ENCODE peak calls at places on chromosomes 1 and 21, in five cellular contexts. One of them, this sample, is unnamed.

GRCh38 chr1:972726-973458 is 6.6 kb downstream of the PLEKHN1 start:
- DNase-seq in IMR-90: no peak
- DNase-seq in fibroblast of lung: no peak
- DNase-seq in PC-3: no peak
- DNase-seq in SK-N-SH: no peak
- DNase-seq in this sample: no peak

GRCh38 chr21:38815060-38815405 is 9.3 kb downstream of the ETS2 start:
- DNase-seq in IMR-90: peak
- DNase-seq in fibroblast of lung: no peak
- DNase-seq in PC-3: peak
- DNase-seq in SK-N-SH: no peak
- DNase-seq in this sample: no peak

GRCh38 chr1:27102134-27102706 is 52.7 kb downstream of the SLC9A1 start:
- DNase-seq in IMR-90: no peak
- DNase-seq in fibroblast of lung: no peak
- DNase-seq in PC-3: no peak
- DNase-seq in SK-N-SH: no peak
- DNase-seq in this sample: no peak

GRCh38 chr1:240306673-240307072 is 215.0 kb downstream of the FMN2 start:
- DNase-seq in IMR-90: peak
- DNase-seq in fibroblast of lung: no peak
- DNase-seq in PC-3: no peak
- DNase-seq in SK-N-SH: no peak
- DNase-seq in this sample: peak

GRCh38 chr1:15885269-15885668 is 37.8 kb downstream of the SPEN start:
- DNase-seq in IMR-90: no peak
- DNase-seq in fibroblast of lung: no peak
- DNase-seq in PC-3: no peak
- DNase-seq in SK-N-SH: no peak
- DNase-seq in this sample: no peak

GRCh38 chr1:230744382-230744781 is 2.8 kb upstream of the CAPN9 start:
- DNase-seq in IMR-90: peak
- DNase-seq in fibroblast of lung: peak
- DNase-seq in PC-3: peak
- DNase-seq in SK-N-SH: no peak
- DNase-seq in this sample: peak

GRCh38 chr1:27885114-27885528 is 12.8 kb downstream of the THEMIS2 start:
- DNase-seq in IMR-90: no peak
- DNase-seq in fibroblast of lung: no peak
- DNase-seq in PC-3: no peak
- DNase-seq in SK-N-SH: no peak
- DNase-seq in this sample: no peak

GRCh38 chr1:202952818-202953217 is 5.3 kb downstream of the ADIPOR1 start:
- DNase-seq in IMR-90: peak
- DNase-seq in fibroblast of lung: peak
- DNase-seq in PC-3: peak
- DNase-seq in SK-N-SH: no peak
- DNase-seq in this sample: peak

GRCh38 chr1:156124557-156125483 is 10.3 kb downstream of the LMNA start:
- DNase-seq in IMR-90: no peak
- DNase-seq in fibroblast of lung: peak
- DNase-seq in PC-3: peak
- DNase-seq in SK-N-SH: no peak
- DNase-seq in this sample: peak

GRCh38 chr1:109880961-109881894 is 29.4 kb upstream of the CSF1 start:
- DNase-seq in IMR-90: no peak
- DNase-seq in fibroblast of lung: no peak
- DNase-seq in PC-3: no peak
- DNase-seq in SK-N-SH: no peak
- DNase-seq in this sample: no peak

GRCh38 chr1:71592646-71593274 is 511.9 kb upstream of the ZRANB2 start:
- DNase-seq in IMR-90: no peak
- DNase-seq in fibroblast of lung: no peak
- DNase-seq in PC-3: no peak
- DNase-seq in SK-N-SH: no peak
- DNase-seq in this sample: no peak

GRCh38 chr1:175663991-175664390 is 79.4 kb downstream of the TNR start:
- DNase-seq in IMR-90: no peak
- DNase-seq in fibroblast of lung: no peak
- DNase-seq in PC-3: no peak
- DNase-seq in SK-N-SH: no peak
- DNase-seq in this sample: no peak

GRCh38 chr1:51636765-51637522 is 20.1 kb downstream of the OSBPL9 start:
- DNase-seq in IMR-90: peak
- DNase-seq in fibroblast of lung: peak
- DNase-seq in PC-3: peak
- DNase-seq in SK-N-SH: no peak
- DNase-seq in this sample: peak

GRCh38 chr1:44806025-44806703 is 987 bp downstream of the DYNLT4 start:
- DNase-seq in IMR-90: no peak
- DNase-seq in fibroblast of lung: no peak
- DNase-seq in PC-3: no peak
- DNase-seq in SK-N-SH: peak
- DNase-seq in this sample: no peak

GRCh38 chr1:19456915-19457554 is 28.3 kb downstream of the CAPZB start:
- DNase-seq in IMR-90: peak
- DNase-seq in fibroblast of lung: peak
- DNase-seq in PC-3: no peak
- DNase-seq in SK-N-SH: no peak
- DNase-seq in this sample: no peak

GRCh38 chr1:112614460-112615065 is 4.4 kb downstream of the ST7L start:
- DNase-seq in IMR-90: peak
- DNase-seq in fibroblast of lung: peak
- DNase-seq in PC-3: peak
- DNase-seq in SK-N-SH: peak
- DNase-seq in this sample: peak

GRCh38 chr21:44574457-44575306 is 1.2 kb downstream of the KRTAP10-4 start:
- DNase-seq in IMR-90: no peak
- DNase-seq in fibroblast of lung: no peak
- DNase-seq in PC-3: peak
- DNase-seq in SK-N-SH: no peak
- DNase-seq in this sample: no peak

GRCh38 chr1:226632922-226633351 is 84.4 kb downstream of the STUM start:
- DNase-seq in IMR-90: no peak
- DNase-seq in fibroblast of lung: no peak
- DNase-seq in PC-3: no peak
- DNase-seq in SK-N-SH: no peak
- DNase-seq in this sample: no peak

GRCh38 chr1:107750364-107750959 is 214.5 kb downstream of the VAV3 start:
- DNase-seq in IMR-90: peak
- DNase-seq in fibroblast of lung: peak
- DNase-seq in PC-3: peak
- DNase-seq in SK-N-SH: peak
- DNase-seq in this sample: peak

GRCh38 chr1:82258887-82259286 is 458.2 kb downstream of the ADGRL2 start:
- DNase-seq in IMR-90: no peak
- DNase-seq in fibroblast of lung: no peak
- DNase-seq in PC-3: no peak
- DNase-seq in SK-N-SH: no peak
- DNase-seq in this sample: no peak

GRCh38 chr1:64861611-64862010 is 104.7 kb downstream of the JAK1 start:
- DNase-seq in IMR-90: peak
- DNase-seq in fibroblast of lung: peak
- DNase-seq in PC-3: peak
- DNase-seq in SK-N-SH: no peak
- DNase-seq in this sample: peak

GRCh38 chr1:46643368-46643775 is 24.8 kb downstream of the ATPAF1 start:
- DNase-seq in IMR-90: peak
- DNase-seq in fibroblast of lung: peak
- DNase-seq in PC-3: peak
- DNase-seq in SK-N-SH: no peak
- DNase-seq in this sample: peak

GRCh38 chr21:45700461-45700860 is 56.9 kb downstream of the PCBP3 start:
- DNase-seq in IMR-90: no peak
- DNase-seq in fibroblast of lung: no peak
- DNase-seq in PC-3: no peak
- DNase-seq in SK-N-SH: no peak
- DNase-seq in this sample: no peak

GRCh38 chr1:1098656-1099425 is 17.0 kb downstream of the C1orf159 start:
- DNase-seq in IMR-90: no peak
- DNase-seq in fibroblast of lung: no peak
- DNase-seq in PC-3: no peak
- DNase-seq in SK-N-SH: no peak
- DNase-seq in this sample: no peak

GRCh38 chr1:100265562-100265930 is 470 bp upstream of the RTCA start:
- DNase-seq in IMR-90: peak
- DNase-seq in fibroblast of lung: no peak
- DNase-seq in PC-3: peak
- DNase-seq in SK-N-SH: no peak
- DNase-seq in this sample: peak

GRCh38 chr1:160952129-160952510 is 2.5 kb downstream of the ITLN2 start:
- DNase-seq in IMR-90: no peak
- DNase-seq in fibroblast of lung: no peak
- DNase-seq in PC-3: no peak
- DNase-seq in SK-N-SH: no peak
- DNase-seq in this sample: no peak

GRCh38 chr1:34865981-34866761 is 6.6 kb upstream of the SMIM12 start:
- DNase-seq in IMR-90: peak
- DNase-seq in fibroblast of lung: peak
- DNase-seq in PC-3: peak
- DNase-seq in SK-N-SH: peak
- DNase-seq in this sample: peak

GRCh38 chr1:42334240-42335049 is 590 bp downstream of the FOXJ3 start:
- DNase-seq in IMR-90: peak
- DNase-seq in fibroblast of lung: peak
- DNase-seq in PC-3: peak
- DNase-seq in SK-N-SH: peak
- DNase-seq in this sample: peak

GRCh38 chr1:206013017-206013800 is 10.0 kb upstream of the RAB7B start:
- DNase-seq in IMR-90: no peak
- DNase-seq in fibroblast of lung: no peak
- DNase-seq in PC-3: no peak
- DNase-seq in SK-N-SH: no peak
- DNase-seq in this sample: no peak

GRCh38 chr1:32810358-32810757 is 6.8 kb downstream of the YARS1 start:
- DNase-seq in IMR-90: no peak
- DNase-seq in fibroblast of lung: no peak
- DNase-seq in PC-3: no peak
- DNase-seq in SK-N-SH: no peak
- DNase-seq in this sample: no peak

GRCh38 chr1:25199876-25200620 is 32.3 kb downstream of the SYF2 start:
- DNase-seq in IMR-90: no peak
- DNase-seq in fibroblast of lung: no peak
- DNase-seq in PC-3: no peak
- DNase-seq in SK-N-SH: no peak
- DNase-seq in this sample: no peak

GRCh38 chr1:153742411-153743142 is 14.7 kb downstream of the INTS3 start:
- DNase-seq in IMR-90: peak
- DNase-seq in fibroblast of lung: peak
- DNase-seq in PC-3: no peak
- DNase-seq in SK-N-SH: no peak
- DNase-seq in this sample: peak

GRCh38 chr1:84370831-84371394 is 27.4 kb upstream of the DNASE2B start:
- DNase-seq in IMR-90: peak
- DNase-seq in fibroblast of lung: peak
- DNase-seq in PC-3: peak
- DNase-seq in SK-N-SH: no peak
- DNase-seq in this sample: peak

DNA sequence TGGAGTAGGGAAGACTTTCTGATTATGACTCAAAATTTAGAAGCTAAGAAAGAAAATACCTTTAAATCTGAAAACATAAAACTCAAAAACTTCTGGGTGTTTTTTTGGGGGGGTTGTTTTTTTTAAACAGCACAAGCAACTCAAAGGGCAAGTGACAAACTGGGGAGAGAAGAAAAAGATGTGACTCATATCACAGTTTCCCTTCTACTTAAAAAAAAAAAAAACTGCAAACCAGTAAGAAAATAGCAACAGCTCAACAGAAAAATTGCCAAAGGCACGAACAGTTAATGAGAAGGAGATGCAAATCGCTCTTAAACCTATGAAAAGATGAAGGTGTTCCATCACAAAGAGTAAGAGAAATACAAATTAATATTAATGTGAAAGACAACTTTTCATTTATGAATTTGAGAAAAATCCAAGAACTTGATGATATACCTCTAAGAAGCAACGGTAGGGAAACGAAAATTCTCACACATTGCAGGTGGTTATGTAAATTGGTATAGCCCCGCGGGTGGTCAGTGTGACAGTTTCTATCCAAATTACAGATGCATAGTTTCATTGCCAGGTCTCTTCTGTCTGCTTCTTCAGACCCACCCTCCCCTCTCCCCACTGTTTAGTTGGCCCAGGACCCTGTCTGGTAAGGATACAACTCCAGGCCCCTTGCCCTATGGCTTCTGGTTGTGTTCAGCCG is 9.0 kb downstream of the IFNAR2 start:
- DNase-seq in IMR-90: no peak
- DNase-seq in fibroblast of lung: no peak
- DNase-seq in PC-3: no peak
- DNase-seq in SK-N-SH: no peak
- DNase-seq in this sample: no peak
- H3K9ac ChIP-seq in IMR-90: no peak
- H3K9ac ChIP-seq in fibroblast of lung: no peak
- H3K9ac ChIP-seq in PC-3: no peak
- H3K9ac ChIP-seq in SK-N-SH: no peak
- H3K9ac ChIP-seq in this sample: no peak

DNA sequence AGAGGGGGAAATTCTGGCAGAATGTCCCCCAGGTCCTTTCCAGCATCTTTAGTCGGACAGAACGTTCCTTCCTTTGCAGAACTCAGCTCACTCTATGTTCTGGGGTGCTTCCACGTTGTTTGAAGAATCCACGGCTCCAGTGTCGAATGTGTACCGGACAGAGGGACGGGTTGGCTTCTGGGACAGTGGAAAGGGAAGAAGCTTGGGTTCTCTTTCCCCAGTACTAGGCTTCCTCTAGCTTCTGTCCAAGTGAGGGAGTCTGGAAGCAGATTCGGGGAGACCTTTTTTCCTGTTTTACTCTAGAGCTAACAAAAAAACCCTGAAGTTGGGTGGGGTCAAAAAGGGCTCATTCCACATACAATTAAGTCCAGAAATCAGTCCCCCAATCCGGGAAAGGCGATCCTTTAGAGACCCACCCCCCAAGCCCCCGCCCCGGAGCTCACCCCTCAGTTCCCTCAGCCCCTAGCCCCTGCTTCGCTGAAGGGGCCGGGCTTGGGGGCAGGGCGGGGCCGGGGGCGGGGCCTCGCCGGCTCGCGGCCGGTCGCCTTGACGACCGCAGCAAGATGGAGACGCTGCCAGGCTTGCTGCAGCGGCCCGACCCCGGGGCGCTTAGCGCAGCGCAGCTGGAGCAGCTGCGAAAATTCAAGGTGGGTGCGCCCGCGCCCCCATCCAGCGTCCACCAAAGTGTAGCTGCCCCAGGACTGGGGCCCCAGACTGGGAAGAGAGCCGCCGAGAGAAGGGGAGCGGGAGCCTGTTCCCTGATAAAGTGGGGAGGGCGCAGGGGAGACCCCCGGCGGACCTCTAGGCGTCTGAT is at the start of gene RIIAD1:
- DNase-seq in IMR-90: no peak
- DNase-seq in fibroblast of lung: no peak
- DNase-seq in PC-3: no peak
- DNase-seq in SK-N-SH: peak
- DNase-seq in this sample: peak
- H3K9ac ChIP-seq in IMR-90: peak
- H3K9ac ChIP-seq in fibroblast of lung: peak
- H3K9ac ChIP-seq in PC-3: no peak
- H3K9ac ChIP-seq in SK-N-SH: no peak
- H3K9ac ChIP-seq in this sample: peak

GRCh38 chr1:16903458-16903796 is 7.6 kb downstream of the RNU1-2 start:
- DNase-seq in IMR-90: no peak
- DNase-seq in fibroblast of lung: no peak
- DNase-seq in PC-3: no peak
- DNase-seq in SK-N-SH: no peak
- DNase-seq in this sample: no peak
- H3K9ac ChIP-seq in IMR-90: peak
- H3K9ac ChIP-seq in fibroblast of lung: no peak
- H3K9ac ChIP-seq in PC-3: peak
- H3K9ac ChIP-seq in SK-N-SH: peak
- H3K9ac ChIP-seq in this sample: peak

GRCh38 chr21:16302851-16303282 is 573.1 kb downstream of the USP25 start:
- DNase-seq in IMR-90: peak
- DNase-seq in fibroblast of lung: no peak
- DNase-seq in PC-3: no peak
- DNase-seq in SK-N-SH: no peak
- DNase-seq in this sample: no peak
- H3K9ac ChIP-seq in IMR-90: no peak
- H3K9ac ChIP-seq in fibroblast of lung: no peak
- H3K9ac ChIP-seq in PC-3: no peak
- H3K9ac ChIP-seq in SK-N-SH: no peak
- H3K9ac ChIP-seq in this sample: peak

This sample was measured in adipocyte.